ENCODE peak calls at places on chromosomes 11 and 22, in seven cellular contexts. D is bronchial epithelial cell; P is effector memory CD4-positive, alpha-beta T cell; S is tibial artery; O is stomach; J is spleen; X is fibroblast of lung. U is an unnamed sample. For H3K27me3, the result is how much of the 10 kb centered on the place peaks cover.

GRCh38 chr22:38335077-38335476 is 17.8 kb upstream of the CSNK1E start:
- DNase-seq in D (peak), P (no peak), S (no peak), O (no peak), J (no peak), X (peak), U (no peak)

GRCh38 chr11:35677904-35678303 is 15.3 kb downstream of the TRIM44 start:
- DNase-seq in D (no peak), P (no peak), S (no peak), O (no peak), J (no peak), X (no peak), U (no peak)

GRCh38 chr11:83663446-83663845 is 377.3 kb upstream of the CCDC90B start:
- DNase-seq in D (peak), P (no peak), S (no peak), O (no peak), J (no peak), X (peak), U (no peak)

GRCh38 chr11:93895106-93895862 is 44.9 kb upstream of the VSTM5 start:
- DNase-seq in D (peak), P (no peak), S (no peak), O (no peak), J (no peak), X (peak), U (no peak)

GRCh38 chr11:16191852-16192240 is 164.5 kb downstream of the SOX6 start:
- DNase-seq in D (no peak), P (no peak), S (no peak), O (no peak), J (no peak), X (no peak), U (no peak)

GRCh38 chr11:34356576-34356917 is 1.3 kb downstream of the ABTB2 start:
- DNase-seq in D (no peak), P (no peak), S (no peak), O (no peak), J (no peak), X (peak), U (no peak)

GRCh38 chr11:8060801-8061554 is 20.0 kb upstream of the TUB start:
- DNase-seq in D (no peak), P (no peak), S (no peak), O (peak), J (peak), X (no peak), U (no peak)

GRCh38 chr11:102983491-102983890 is 28.0 kb upstream of the MMP13 start:
- DNase-seq in D (peak), P (no peak), S (no peak), O (no peak), J (no peak), X (peak), U (no peak)

GRCh38 chr11:58927393-58928081 is 11.8 kb upstream of the GLYATL1 start:
- DNase-seq in D (no peak), P (no peak), S (no peak), O (peak), J (no peak), X (peak), U (no peak)

GRCh38 chr22:29733362-29734322 is 13.8 kb downstream of the CABP7 start:
- DNase-seq in D (no peak), P (no peak), S (no peak), O (no peak), J (no peak), X (peak), U (peak)

GRCh38 chr11:17735823-17736772 is 1.5 kb downstream of the KCNC1 start:
- DNase-seq in D (no peak), P (no peak), S (peak), O (no peak), J (peak), X (no peak), U (no peak)

GRCh38 chr22:18076060-18076497 is 1.7 kb upstream of the PEX26 start:
- DNase-seq in D (peak), P (no peak), S (peak), O (peak), J (no peak), X (peak), U (peak)

GRCh38 chr22:19862616-19863246 is 8.1 kb upstream of the GNB1L start:
- DNase-seq in D (no peak), P (no peak), S (no peak), O (no peak), J (no peak), X (no peak), U (no peak)

GRCh38 chr11:119721129-119722120 is 7.6 kb downstream of the NECTIN1 start:
- DNase-seq in D (peak), P (no peak), S (no peak), O (no peak), J (no peak), X (no peak), U (peak)

GRCh38 chr11:6241316-6241715 is 2.4 kb downstream of the CNGA4 start:
- DNase-seq in D (no peak), P (no peak), S (no peak), O (no peak), J (no peak), X (no peak), U (no peak)

GRCh38 chr11:130606181-130606580 is 157.7 kb downstream of the ADAMTS15 start:
- DNase-seq in D (no peak), P (no peak), S (no peak), O (no peak), J (no peak), X (peak), U (no peak)

GRCh38 chr11:134414772-134415765 is 3.0 kb upstream of the B3GAT1 start:
- DNase-seq in D (no peak), P (no peak), S (no peak), O (no peak), J (peak), X (no peak), U (no peak)

GRCh38 chr11:73141031-73141308 is 1.1 kb downstream of the FCHSD2 start:
- DNase-seq in D (no peak), P (no peak), S (no peak), O (no peak), J (peak), X (no peak), U (no peak)

GRCh38 chr11:1762537-1763302 is 1.0 kb downstream of the CTSD start:
- DNase-seq in D (peak), P (no peak), S (peak), O (peak), J (peak), X (peak), U (no peak)

GRCh38 chr11:119342023-119342300 is 1.3 kb upstream of the C1QTNF5 start:
- DNase-seq in D (no peak), P (no peak), S (peak), O (no peak), J (no peak), X (no peak), U (no peak)

GRCh38 chr11:122727101-122727929 is 71.8 kb downstream of the UBASH3B start:
- DNase-seq in D (no peak), P (no peak), S (no peak), O (no peak), J (no peak), X (no peak), U (no peak)

GRCh38 chr11:65356394-65356972 is 1.9 kb downstream of the TIGD3 start:
- DNase-seq in D (no peak), P (no peak), S (no peak), O (no peak), J (no peak), X (no peak), U (no peak)

GRCh38 chr11:121790435-121790834 is 325.6 kb downstream of the BLID start:
- DNase-seq in D (no peak), P (no peak), S (no peak), O (no peak), J (no peak), X (no peak), U (no peak)

GRCh38 chr22:23772315-23773246 is at the start of gene MMP11:
- DNase-seq in D (no peak), P (peak), S (peak), O (peak), J (peak), X (no peak), U (peak)

GRCh38 chr11:126431401-126432064 is 76.0 kb downstream of the ST3GAL4 start:
- DNase-seq in D (peak), P (no peak), S (peak), O (peak), J (no peak), X (peak), U (peak)

GRCh38 chr11:58863697-58864096 is 19.2 kb upstream of the GLYATL2 start:
- DNase-seq in D (no peak), P (no peak), S (no peak), O (no peak), J (no peak), X (no peak), U (no peak)

GRCh38 chr22:48752451-48753380 is 1075.0 kb downstream of the BRD1 start:
- DNase-seq in D (no peak), P (no peak), S (no peak), O (peak), J (no peak), X (no peak), U (no peak)

GRCh38 chr22:37529652-37530345 is 10.6 kb upstream of the CARD10 start:
- DNase-seq in D (no peak), P (no peak), S (no peak), O (no peak), J (no peak), X (no peak), U (no peak)

GRCh38 chr11:70501026-70501901 is 102.9 kb downstream of the CTTN start:
- DNase-seq in D (no peak), P (no peak), S (no peak), O (no peak), J (peak), X (no peak), U (peak)

GRCh38 chr11:68461284-68461861 is 821 bp downstream of the PPP6R3 start:
- DNase-seq in D (peak), P (no peak), S (no peak), O (no peak), J (peak), X (peak), U (no peak)

GRCh38 chr22:48905206-48905975 is 922.3 kb downstream of the BRD1 start:
- DNase-seq in D (no peak), P (no peak), S (peak), O (no peak), J (peak), X (no peak), U (no peak)

GRCh38 chr11:9263840-9264380 is 1.2 kb downstream of the DENND5A start:
- DNase-seq in D (no peak), P (no peak), S (no peak), O (no peak), J (no peak), X (peak), U (no peak)

GRCh38 chr22:43337946-43338345 is 5.2 kb downstream of the SCUBE1 start:
- DNase-seq in D (no peak), P (no peak), S (no peak), O (no peak), J (no peak), X (no peak), U (no peak)

GRCh38 chr22:43338766-43339345 is 4.3 kb downstream of the SCUBE1 start:
- DNase-seq in D (no peak), P (no peak), S (no peak), O (no peak), J (no peak), X (no peak), U (no peak)

GRCh38 chr22:43343262-43343988 is at the start of gene SCUBE1:
- DNase-seq in D (peak), P (peak), S (no peak), O (peak), J (peak), X (no peak), U (peak)

GRCh38 chr22:43342347-43343261 is 568 bp downstream of the SCUBE1 start:
- DNase-seq in D (no peak), P (no peak), S (no peak), O (no peak), J (peak), X (no peak), U (no peak)

DNA sequence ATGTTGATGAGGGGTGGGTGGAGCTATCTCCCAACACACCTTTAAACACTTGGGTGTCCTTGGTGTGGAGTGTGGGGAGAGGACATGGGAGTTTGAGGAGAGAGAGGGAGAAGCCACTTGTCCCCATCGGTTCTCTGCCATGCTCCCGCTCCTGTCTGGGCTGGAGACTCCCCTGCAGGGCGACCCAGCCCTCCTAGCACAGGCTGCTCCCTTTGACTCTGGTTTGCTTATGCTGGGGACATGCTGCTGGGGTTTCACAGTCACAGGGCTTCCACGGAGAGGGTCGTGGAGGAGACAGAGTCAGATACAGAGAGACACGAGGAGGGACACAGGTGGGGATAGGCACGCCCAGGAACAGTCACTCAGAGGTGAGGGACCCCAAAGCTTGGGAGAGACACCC is 1.6 kb downstream of the SCUBE1 start:
- DNase-seq in D (no peak), P (no peak), S (no peak), O (no peak), J (no peak), X (no peak), U (no peak)
- H3K27me3 ChIP-seq in D (under half), P (under half), S (half or more), O (half or more), J (half or more), X (under half), U (half or more)

GRCh38 chr11:75553182-75553581 is 8.9 kb upstream of the SERPINH1 start:
- DNase-seq in D (no peak), P (no peak), S (no peak), O (no peak), J (no peak), X (no peak), U (no peak)

GRCh38 chr11:75557649-75558494 is 4.2 kb upstream of the SERPINH1 start:
- DNase-seq in D (peak), P (no peak), S (peak), O (no peak), J (no peak), X (peak), U (peak)

GRCh38 chr11:75553889-75554257 is 8.2 kb upstream of the SERPINH1 start:
- DNase-seq in D (no peak), P (no peak), S (no peak), O (no peak), J (no peak), X (no peak), U (no peak)

GRCh38 chr11:75555079-75555811 is 6.8 kb upstream of the SERPINH1 start:
- DNase-seq in D (no peak), P (no peak), S (no peak), O (no peak), J (no peak), X (no peak), U (no peak)

DNA sequence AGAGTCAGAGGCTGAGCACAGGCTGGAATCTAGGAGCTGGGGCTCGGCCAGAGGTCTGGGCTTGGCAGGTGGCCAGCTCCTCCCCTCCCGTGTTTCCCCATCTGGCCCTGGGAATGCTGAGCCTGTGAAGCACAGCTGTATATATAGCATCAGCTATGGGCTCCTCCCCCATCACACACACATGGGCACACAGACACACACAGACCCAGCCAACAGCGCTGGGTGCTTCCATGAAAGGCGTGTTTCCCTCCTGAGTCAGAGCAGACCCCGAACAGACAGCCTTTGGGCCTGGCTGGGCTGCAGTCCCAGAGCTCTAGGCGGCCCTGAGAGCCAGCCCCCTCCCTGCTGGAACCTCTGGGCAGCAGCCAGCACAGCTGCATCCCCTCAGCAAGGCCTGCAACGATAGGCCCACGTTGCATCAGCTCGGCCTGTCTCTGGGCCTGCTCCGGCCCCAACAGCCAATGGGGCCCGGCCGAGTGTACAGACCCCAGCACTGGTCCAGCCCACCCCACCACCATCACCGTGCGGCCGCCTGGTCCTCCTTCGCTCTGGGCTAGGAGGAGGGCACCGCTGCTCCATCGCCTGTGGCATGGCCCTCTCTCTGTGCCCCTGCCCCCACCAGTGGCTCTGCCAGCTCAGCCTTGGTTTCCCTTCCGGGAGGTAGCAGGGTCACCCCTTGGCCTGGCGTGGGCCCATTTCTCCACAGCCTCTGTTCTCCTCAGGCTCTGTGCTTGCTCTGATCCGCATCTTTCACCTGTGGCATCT is 7.6 kb upstream of the SERPINH1 start:
- DNase-seq in D (no peak), P (no peak), S (peak), O (peak), J (no peak), X (peak), U (peak)
- H3K27me3 ChIP-seq in D (under half), P (under half), S (under half), O (under half), J (under half), X (under half), U (under half)

GRCh38 chr11:113201055-113201818 is 113.1 kb upstream of the TTC12 start:
- DNase-seq in D (no peak), P (no peak), S (no peak), O (no peak), J (no peak), X (no peak), U (no peak)
- H3K27me3 ChIP-seq in D (under half), P (under half), S (under half), O (under half), J (under half), X (under half), U (under half)

GRCh38 chr11:118264568-118265470 is 722 bp upstream of the MPZL2 start:
- DNase-seq in D (peak), P (no peak), S (no peak), O (no peak), J (no peak), X (no peak), U (no peak)
- H3K27me3 ChIP-seq in D (under half), P (under half), S (under half), O (under half), J (under half), X (under half), U (under half)

GRCh38 chr11:117606807-117607206 is 190.2 kb downstream of the DSCAML1 start:
- DNase-seq in D (no peak), P (no peak), S (no peak), O (no peak), J (no peak), X (no peak), U (no peak)
- H3K27me3 ChIP-seq in D (under half), P (under half), S (under half), O (under half), J (under half), X (under half), U (under half)

GRCh38 chr11:15072551-15073143 is 746 bp upstream of the CALCB start:
- DNase-seq in D (no peak), P (no peak), S (no peak), O (no peak), J (no peak), X (no peak), U (no peak)

GRCh38 chr11:15074206-15075161 is 1.1 kb downstream of the CALCB start:
- DNase-seq in D (peak), P (peak), S (peak), O (peak), J (peak), X (peak), U (peak)

GRCh38 chr11:15073361-15074205 is at the start of gene CALCB:
- DNase-seq in D (peak), P (no peak), S (no peak), O (no peak), J (no peak), X (peak), U (no peak)

GRCh38 chr11:15071556-15072255 is 1.7 kb upstream of the CALCB start:
- DNase-seq in D (no peak), P (no peak), S (no peak), O (no peak), J (no peak), X (no peak), U (no peak)

DNA sequence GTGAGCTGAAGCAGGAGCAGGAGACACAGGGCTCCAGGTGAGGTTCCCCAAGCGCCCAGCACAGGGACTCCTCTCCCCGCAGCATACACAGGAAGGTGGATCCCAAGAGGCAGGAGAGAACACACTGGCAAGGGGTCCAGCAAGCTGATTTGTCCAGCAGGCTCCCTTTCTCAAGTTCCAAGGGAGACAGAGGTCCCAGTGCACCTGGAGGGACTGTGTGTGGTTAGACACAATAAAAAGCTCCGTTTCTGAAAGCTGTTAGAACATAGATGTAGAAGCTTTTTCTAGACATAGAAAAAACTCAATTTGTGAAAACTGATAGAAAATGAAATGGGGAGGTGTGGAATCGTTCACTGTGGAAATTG is 1.8 kb downstream of the CALCB start:
- DNase-seq in D (no peak), P (no peak), S (no peak), O (no peak), J (no peak), X (no peak), U (no peak)
- H3K27me3 ChIP-seq in D (under half), P (under half), S (half or more), O (half or more), J (half or more), X (under half), U (under half)

GRCh38 chr11:20604864-20605601 is 5.6 kb downstream of the SLC6A5 start:
- DNase-seq in D (no peak), P (no peak), S (no peak), O (no peak), J (no peak), X (no peak), U (no peak)
- H3K27me3 ChIP-seq in D (half or more), P (under half), S (half or more), O (half or more), J (half or more), X (under half), U (half or more)

U was measured in heart right ventricle.